ENCODE peak calls at places on chromosomes 13 and 19, in six cellular contexts. W is cardiac fibroblast; B is astrocyte of the cerebellum; O is CD8-positive, alpha-beta T cell; P is tibial nerve; S is mucosa of descending colon. A is an unnamed sample.

GRCh38 chr13:50580684-50581305 is 262.7 kb downstream of the DLEU7 start:
- DNase-seq in P (no peak), O (no peak), S (no peak), W (peak; percentile 88), B (peak; percentile 60), A (no peak)

GRCh38 chr13:34942732-34943674 is 933 bp downstream of the NBEA start:
- DNase-seq in P (no peak), B (no peak), S (peak; percentile 27), O (peak; percentile 49), W (no peak), A (peak; percentile 64)

GRCh38 chr19:15129856-15130580 is 22.8 kb downstream of the SYDE1 start:
- DNase-seq in S (no peak), O (no peak), W (no peak), P (no peak), B (no peak), A (no peak)

GRCh38 chr13:114123448-114123847 is 9.0 kb downstream of the RASA3 start:
- DNase-seq in P (no peak), B (no peak), S (no peak), O (no peak), W (no peak), A (no peak)

GRCh38 chr19:13212759-13213330 is 62.6 kb downstream of the IER2 start:
- DNase-seq in S (peak; percentile 72), P (peak; percentile 38), B (no peak), W (peak; percentile 57), O (peak; percentile 84), A (peak; percentile 81)

GRCh38 chr13:112733112-112733511 is 43.3 kb downstream of the ATP11A start:
- DNase-seq in P (no peak), S (no peak), O (no peak), W (no peak), B (no peak), A (no peak)

GRCh38 chr19:34838753-34839431 is 65.9 kb upstream of the ZNF599 start:
- DNase-seq in W (peak; percentile 17), S (peak; percentile 48), B (no peak), P (no peak), O (no peak), A (no peak)

GRCh38 chr13:83943530-83944279 is 61.4 kb upstream of the SLITRK1 start:
- DNase-seq in W (no peak), B (no peak), O (no peak), S (no peak), P (no peak), A (no peak)

GRCh38 chr13:29924482-29924884 is 74.1 kb upstream of the UBL3 start:
- DNase-seq in S (no peak), O (no peak), W (peak; percentile 16), B (peak; percentile 31), P (no peak), A (no peak)

GRCh38 chr19:40502081-40502480 is 35.3 kb downstream of the SPTBN4 start:
- DNase-seq in O (no peak), P (no peak), S (no peak), B (no peak), W (no peak), A (no peak)

GRCh38 chr19:46903458-46903857 is 42.7 kb downstream of the ARHGAP35 start:
- DNase-seq in P (no peak), W (no peak), B (no peak), O (no peak), S (no peak), A (no peak)

GRCh38 chr19:534088-534487 is 2.5 kb downstream of the CDC34 start:
- DNase-seq in P (no peak), B (no peak), W (no peak), O (no peak), S (no peak), A (no peak)
- H3K4me3 ChIP-seq in P (no peak overlapping the region), B (peak overlapping the region; percentile 93), W (peak overlapping the region; percentile 88), O (no peak overlapping the region), S (no peak overlapping the region), A (peak overlapping the region; percentile 99)

GRCh38 chr19:17352608-17353280 is 15.4 kb downstream of the GTPBP3 start:
- DNase-seq in B (no peak), W (peak; percentile 74), S (no peak), O (no peak), P (no peak), A (no peak)
- H3K4me3 ChIP-seq in B (no peak overlapping the region), W (no peak overlapping the region), S (no peak overlapping the region), O (no peak overlapping the region), P (no peak overlapping the region), A (no peak overlapping the region)

DNA sequence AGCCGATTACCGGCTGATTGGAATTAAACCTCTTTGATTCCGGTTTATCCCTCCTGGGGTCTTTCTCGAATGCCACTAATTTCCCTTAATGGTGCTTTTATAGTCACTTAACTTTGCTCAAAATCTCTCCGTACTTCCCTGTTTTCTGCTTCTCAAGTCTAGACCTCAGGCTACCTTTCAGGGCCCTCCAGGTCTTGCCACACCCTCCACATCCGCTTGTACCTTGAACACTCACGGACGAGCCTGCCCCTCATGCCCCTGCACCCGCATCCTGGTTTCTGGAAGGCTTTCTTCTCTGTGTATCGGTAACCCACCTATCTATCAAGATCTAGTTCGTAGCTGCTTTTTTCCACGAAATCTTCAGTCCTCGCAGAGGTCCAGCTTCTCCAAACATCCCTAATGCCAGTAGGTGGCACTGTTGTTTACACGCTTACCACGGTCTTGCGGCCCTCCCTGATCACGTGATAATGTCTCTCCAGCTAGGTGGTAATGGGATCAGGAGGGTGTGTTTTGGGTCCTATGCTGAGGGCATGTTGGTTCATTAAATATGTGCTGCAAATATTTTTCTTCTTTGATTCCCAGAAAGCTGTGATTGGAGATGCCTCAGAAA is 13.8 kb downstream of the ATP12A start:
- DNase-seq in P (peak; percentile 32), B (no peak), W (peak; percentile 60), O (no peak), S (peak; percentile 54), A (peak; percentile 56)
- H3K4me3 ChIP-seq in P (no peak overlapping the region), B (no peak overlapping the region), W (no peak overlapping the region), O (no peak overlapping the region), S (no peak overlapping the region), A (no peak overlapping the region)

GRCh38 chr19:19661675-19662251 is 1.7 kb downstream of the ATP13A1 start:
- DNase-seq in P (no peak), S (peak; percentile 25), O (no peak), B (no peak), W (no peak), A (no peak)
- H3K4me3 ChIP-seq in P (no peak overlapping the region), S (no peak overlapping the region), O (peak overlapping the region; percentile 67), B (no peak overlapping the region), W (no peak overlapping the region), A (peak overlapping the region; percentile 8)

GRCh38 chr13:48317511-48317981 is 14.0 kb downstream of the RB1 start:
- DNase-seq in O (no peak), S (no peak), B (no peak), P (no peak), W (no peak), A (no peak)
- H3K4me3 ChIP-seq in O (no peak overlapping the region), S (no peak overlapping the region), B (no peak overlapping the region), P (no peak overlapping the region), W (no peak overlapping the region), A (no peak overlapping the region)

GRCh38 chr19:9144920-9145319 is 4.7 kb downstream of the ZNF317 start:
- DNase-seq in W (peak; percentile 13), O (no peak), S (no peak), P (no peak), B (no peak), A (no peak)
- H3K4me3 ChIP-seq in W (no peak overlapping the region), O (no peak overlapping the region), S (no peak overlapping the region), P (no peak overlapping the region), B (no peak overlapping the region), A (no peak overlapping the region)

DNA sequence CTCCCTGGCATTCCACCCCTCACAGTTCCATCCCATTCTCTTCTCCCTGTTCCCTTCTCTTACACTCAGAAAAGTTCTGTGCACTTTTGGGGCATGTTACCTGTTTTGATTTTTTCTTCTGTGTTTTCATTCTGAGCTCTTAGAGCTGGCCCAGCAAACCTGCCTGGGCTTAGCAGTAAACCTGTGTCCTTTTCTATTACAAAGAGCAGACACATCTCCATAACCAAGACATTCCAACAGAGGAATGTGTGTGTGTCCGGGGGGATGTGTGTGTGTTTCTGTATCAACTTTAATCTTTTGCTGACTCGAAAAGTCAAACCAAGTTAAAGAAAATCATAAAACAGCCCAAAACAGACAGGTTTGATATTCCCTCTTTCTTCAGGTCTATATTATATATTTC is 49.1 kb upstream of the SOX21 start:
- DNase-seq in S (no peak), P (no peak), W (no peak), O (no peak), B (no peak), A (no peak)
- H3K4me3 ChIP-seq in S (no peak overlapping the region), P (no peak overlapping the region), W (no peak overlapping the region), O (no peak overlapping the region), B (no peak overlapping the region), A (no peak overlapping the region)

GRCh38 chr19:41734156-41734555 is 21.2 kb upstream of the CEACAM6 start:
- DNase-seq in S (peak; percentile 75), O (no peak), P (no peak), B (no peak), W (no peak), A (no peak)
- H3K4me3 ChIP-seq in S (no peak overlapping the region), O (no peak overlapping the region), P (no peak overlapping the region), B (no peak overlapping the region), W (no peak overlapping the region), A (no peak overlapping the region)